ENCODE peak calls at places on chromosome 18, in ten cellular contexts. L, P, R, I, F, J, M, D, X and S are unnamed samples.
A peak's percentile ranks its signal among the peaks of the same experiment; 100 is the strongest.

GRCh38 chr18:70870292-70870691 is 581.4 kb downstream of the SOCS6 start:
- DNase-seq in L (no peak), P (no peak), R (no peak), I (no peak), F (no peak), J (no peak), M (no peak), D (no peak), X (no peak), S (no peak)

GRCh38 chr18:22250591-22250996 is 81.2 kb downstream of the GATA6 start:
- DNase-seq in L (peak; percentile 60), P (no peak), R (no peak), I (peak; percentile 95), F (no peak), J (no peak), M (no peak), D (no peak), X (no peak), S (no peak)

GRCh38 chr18:8107426-8107825 is 501.8 kb upstream of the RAB12 start:
- DNase-seq in L (no peak), P (no peak), R (no peak), I (peak; percentile 37), F (no peak), J (no peak), M (no peak), D (no peak), X (no peak), S (no peak)

GRCh38 chr18:9449580-9449979 is 25.7 kb upstream of the RALBP1 start:
- DNase-seq in L (no peak), P (no peak), R (no peak), I (no peak), F (no peak), J (no peak), M (no peak), D (no peak), X (no peak), S (no peak)

GRCh38 chr18:44826418-44827259 is 146.0 kb downstream of the SETBP1 start:
- DNase-seq in L (peak; percentile 32), P (no peak), R (no peak), I (no peak), F (no peak), J (peak; percentile 66), M (no peak), D (no peak), X (peak; percentile 42), S (peak; percentile 83)

GRCh38 chr18:59663096-59663495 is 34.1 kb downstream of the CCBE1 start:
- DNase-seq in L (no peak), P (no peak), R (no peak), I (no peak), F (no peak), J (no peak), M (no peak), D (no peak), X (no peak), S (no peak)

GRCh38 chr18:7133181-7133580 is 15.6 kb upstream of the LAMA1 start:
- DNase-seq in L (no peak), P (no peak), R (no peak), I (no peak), F (no peak), J (no peak), M (no peak), D (no peak), X (no peak), S (no peak)

GRCh38 chr18:7600528-7601248 is 33.6 kb downstream of the PTPRM start:
- DNase-seq in L (no peak), P (no peak), R (no peak), I (no peak), F (no peak), J (no peak), M (no peak), D (no peak), X (no peak), S (no peak)

GRCh38 chr18:12803069-12803936 is 80.7 kb downstream of the PTPN2 start:
- DNase-seq in L (no peak), P (no peak), R (no peak), I (no peak), F (no peak), J (no peak), M (no peak), D (no peak), X (no peak), S (no peak)

GRCh38 chr18:48563027-48563426 is 24.2 kb downstream of the CTIF start:
- DNase-seq in L (no peak), P (no peak), R (no peak), I (no peak), F (peak; percentile 54), J (peak; percentile 16), M (no peak), D (peak; percentile 31), X (no peak), S (peak; percentile 51)

GRCh38 chr18:55633032-55633431 is 45.0 kb upstream of the TCF4 start:
- DNase-seq in L (no peak), P (no peak), R (no peak), I (no peak), F (no peak), J (no peak), M (no peak), D (no peak), X (no peak), S (no peak)

GRCh38 chr18:60543646-60544045 is 171.1 kb upstream of the MC4R start:
- DNase-seq in L (no peak), P (no peak), R (no peak), I (no peak), F (no peak), J (no peak), M (no peak), D (no peak), X (no peak), S (no peak)

GRCh38 chr18:8969639-8970378 is 132.7 kb upstream of the NDUFV2 start:
- DNase-seq in L (no peak), P (no peak), R (no peak), I (no peak), F (no peak), J (no peak), M (no peak), D (no peak), X (no peak), S (no peak)

GRCh38 chr18:1102848-1103247 is 198.2 kb downstream of the ADCYAP1 start:
- DNase-seq in L (no peak), P (no peak), R (no peak), I (no peak), F (peak; percentile 42), J (no peak), M (no peak), D (no peak), X (no peak), S (no peak)

GRCh38 chr18:1541478-1541877 is 636.8 kb downstream of the ADCYAP1 start:
- DNase-seq in L (no peak), P (no peak), R (no peak), I (no peak), F (no peak), J (no peak), M (no peak), D (no peak), X (no peak), S (no peak)

GRCh38 chr18:70289351-70290330 is 796 bp downstream of the SOCS6 start:
- DNase-seq in L (peak; percentile 77), P (peak; percentile 9), R (peak; percentile 83), I (peak; percentile 13), F (peak; percentile 76), J (no peak), M (no peak), D (no peak), X (no peak), S (no peak)

GRCh38 chr18:74213429-74213828 is 65.1 kb downstream of the TIMM21 start:
- DNase-seq in L (no peak), P (no peak), R (no peak), I (no peak), F (no peak), J (no peak), M (no peak), D (no peak), X (no peak), S (no peak)

GRCh38 chr18:9808530-9809241 is 77.1 kb upstream of the TXNDC2 start:
- DNase-seq in L (no peak), P (no peak), R (no peak), I (no peak), F (peak; percentile 76), J (no peak), M (no peak), D (no peak), X (peak; percentile 46), S (no peak)

GRCh38 chr18:12046751-12047335 is 46.8 kb upstream of the ANKRD62 start:
- DNase-seq in L (no peak), P (no peak), R (no peak), I (no peak), F (peak; percentile 72), J (no peak), M (no peak), D (peak; percentile 74), X (no peak), S (no peak)

GRCh38 chr18:59357928-59358327 is 1.1 kb downstream of the LMAN1 start:
- DNase-seq in L (no peak), P (no peak), R (no peak), I (peak; percentile 8), F (no peak), J (no peak), M (no peak), D (no peak), X (no peak), S (peak; percentile 40)

GRCh38 chr18:13565228-13565627 is 161.1 kb downstream of the FAM210A start:
- DNase-seq in L (no peak), P (no peak), R (no peak), I (no peak), F (no peak), J (no peak), M (no peak), D (no peak), X (peak; percentile 95), S (no peak)

GRCh38 chr18:45617284-45617683 is 2.0 kb downstream of the SLC14A2 start:
- DNase-seq in L (peak; percentile 87), P (no peak), R (no peak), I (no peak), F (no peak), J (peak; percentile 42), M (no peak), D (peak; percentile 97), X (no peak), S (no peak)

GRCh38 chr18:70339915-70340314 is 51.1 kb downstream of the SOCS6 start:
- DNase-seq in L (no peak), P (no peak), R (no peak), I (no peak), F (no peak), J (no peak), M (no peak), D (no peak), X (no peak), S (no peak)

GRCh38 chr18:11488175-11488574 is 121.2 kb upstream of the SLC35G4 start:
- DNase-seq in L (no peak), P (no peak), R (no peak), I (no peak), F (no peak), J (no peak), M (no peak), D (no peak), X (no peak), S (no peak)

GRCh38 chr18:25650201-25650941 is 298.4 kb upstream of the ZNF521 start:
- DNase-seq in L (no peak), P (no peak), R (no peak), I (peak; percentile 74), F (no peak), J (no peak), M (no peak), D (no peak), X (no peak), S (no peak)

GRCh38 chr18:56189615-56190014 is 448.8 kb downstream of the TXNL1 start:
- DNase-seq in L (no peak), P (no peak), R (no peak), I (no peak), F (no peak), J (no peak), M (no peak), D (no peak), X (no peak), S (no peak)

GRCh38 chr18:68803371-68803770 is 5.5 kb downstream of the CCDC102B start:
- DNase-seq in L (peak; percentile 46), P (no peak), R (no peak), I (no peak), F (no peak), J (no peak), M (no peak), D (peak; percentile 85), X (peak; percentile 1), S (no peak)

GRCh38 chr18:58996131-58996632 is 131.5 kb downstream of the ZNF532 start:
- DNase-seq in L (no peak), P (no peak), R (no peak), I (no peak), F (no peak), J (peak; percentile 60), M (no peak), D (no peak), X (no peak), S (peak; percentile 94)